ENCODE peak calls at places on chromosomes 2 and 18, in nine cellular contexts. R, X, S, T, V, E, Z, D and F are unnamed samples.

GRCh38 chr2:242075683-242076082 is 206.2 kb downstream of the RTP5 start:
- DNase-seq in R (no peak), X (peak), S (no peak), T (no peak), V (no peak), E (no peak), Z (no peak), D (no peak), F (no peak)

GRCh38 chr18:74901347-74902169 is 303.9 kb downstream of the ZNF407 start:
- DNase-seq in R (no peak), X (no peak), S (no peak), T (no peak), V (no peak), E (no peak), Z (no peak), D (no peak), F (no peak)

GRCh38 chr2:67701011-67701410 is 303.9 kb downstream of the ETAA1 start:
- DNase-seq in R (no peak), X (no peak), S (no peak), T (peak), V (no peak), E (no peak), Z (no peak), D (no peak), F (no peak)

GRCh38 chr18:43350176-43350575 is 72.9 kb upstream of the SYT4 start:
- DNase-seq in R (no peak), X (no peak), S (no peak), T (no peak), V (no peak), E (no peak), Z (no peak), D (no peak), F (no peak)

GRCh38 chr18:63834471-63835113 is 52.9 kb upstream of the SERPINB2 start:
- DNase-seq in R (no peak), X (no peak), S (no peak), T (peak), V (no peak), E (no peak), Z (no peak), D (no peak), F (no peak)

GRCh38 chr2:190050001-190050400 is 12.5 kb downstream of the MSTN start:
- DNase-seq in R (no peak), X (no peak), S (no peak), T (no peak), V (no peak), E (no peak), Z (no peak), D (no peak), F (no peak)

GRCh38 chr2:7692657-7693161 is 775.5 kb downstream of the RNF144A start:
- DNase-seq in R (peak), X (peak), S (no peak), T (peak), V (peak), E (no peak), Z (no peak), D (no peak), F (no peak)

GRCh38 chr2:37568565-37568964 is 102.9 kb downstream of the CDC42EP3 start:
- DNase-seq in R (no peak), X (no peak), S (no peak), T (no peak), V (no peak), E (no peak), Z (no peak), D (no peak), F (no peak)

GRCh38 chr18:6327895-6328623 is 86.7 kb downstream of the L3MBTL4 start:
- DNase-seq in R (no peak), X (no peak), S (no peak), T (no peak), V (no peak), E (no peak), Z (no peak), D (no peak), F (no peak)

GRCh38 chr2:9337901-9338300 is 85.4 kb downstream of the ITGB1BP1 start:
- DNase-seq in R (no peak), X (no peak), S (no peak), T (no peak), V (no peak), E (no peak), Z (no peak), D (no peak), F (no peak)